ENCODE peak calls at places on chromosomes 5 and 9, in six cellular contexts. L, Q, M, V, X and H are unnamed samples.

GRCh38 chr5:57698785-57699184 is 216.2 kb upstream of the ACTBL2 start:
- DNase-seq in L (no peak), Q (peak; percentile 6), M (no peak), V (no peak), X (no peak), H (no peak)

GRCh38 chr9:34370970-34371880 is 5.5 kb downstream of the MYORG start:
- DNase-seq in L (no peak), Q (no peak), M (no peak), V (no peak), X (no peak), H (no peak)

GRCh38 chr9:135887585-135888050 is 19.7 kb downstream of the CAMSAP1 start:
- DNase-seq in L (peak; percentile 49), Q (no peak), M (no peak), V (no peak), X (peak; percentile 58), H (no peak)

GRCh38 chr9:123400926-123401503 is 45.0 kb downstream of the CRB2 start:
- DNase-seq in L (no peak), Q (no peak), M (no peak), V (no peak), X (no peak), H (no peak)

GRCh38 chr9:88950341-88951141 is 40.7 kb upstream of the S1PR3 start:
- DNase-seq in L (no peak), Q (no peak), M (no peak), V (no peak), X (no peak), H (no peak)

GRCh38 chr5:150789943-150790611 is 11.5 kb downstream of the SMIM3 start:
- DNase-seq in L (peak; percentile 59), Q (peak; percentile 82), M (no peak), V (no peak), X (peak; percentile 70), H (no peak)

GRCh38 chr5:121350493-121350892 is 501.2 kb upstream of the FTMT start:
- DNase-seq in L (no peak), Q (no peak), M (no peak), V (no peak), X (no peak), H (no peak)

GRCh38 chr5:9533577-9534334 is 12.1 kb downstream of the SEMA5A start:
- DNase-seq in L (no peak), Q (no peak), M (no peak), V (no peak), X (no peak), H (no peak)

GRCh38 chr9:104553261-104553660 is 15.7 kb upstream of the OR13C8 start:
- DNase-seq in L (no peak), Q (peak; percentile 2), M (no peak), V (no peak), X (no peak), H (no peak)

GRCh38 chr5:23740029-23740428 is 232.6 kb downstream of the PRDM9 start:
- DNase-seq in L (no peak), Q (no peak), M (peak; percentile 28), V (no peak), X (no peak), H (no peak)

GRCh38 chr9:118721923-118722322 is 647.3 kb downstream of the BRINP1 start:
- DNase-seq in L (no peak), Q (no peak), M (no peak), V (no peak), X (no peak), H (no peak)

GRCh38 chr5:134242146-134242545 is 16.3 kb upstream of the PPP2CA start:
- DNase-seq in L (no peak), Q (no peak), M (no peak), V (no peak), X (no peak), H (peak; percentile 22)

GRCh38 chr9:129307227-129307970 is 129.3 kb upstream of the IER5L start:
- DNase-seq in L (no peak), Q (no peak), M (no peak), V (no peak), X (peak; percentile 13), H (no peak)

GRCh38 chr5:40654377-40655006 is 25.2 kb upstream of the PTGER4 start:
- DNase-seq in L (no peak), Q (no peak), M (no peak), V (no peak), X (no peak), H (no peak)

GRCh38 chr5:163281512-163281911 is 155.9 kb upstream of the CCNG1 start:
- DNase-seq in L (no peak), Q (no peak), M (no peak), V (no peak), X (no peak), H (no peak)

GRCh38 chr9:120257483-120257882 is 322.5 kb downstream of the CDK5RAP2 start:
- DNase-seq in L (no peak), Q (no peak), M (peak; percentile 67), V (no peak), X (no peak), H (no peak)

GRCh38 chr9:18362901-18363685 is 110.9 kb upstream of the ADAMTSL1 start:
- DNase-seq in L (no peak), Q (no peak), M (no peak), V (no peak), X (no peak), H (no peak)

GRCh38 chr5:10420468-10420867 is 21.2 kb upstream of the ROPN1L start:
- DNase-seq in L (no peak), Q (no peak), M (no peak), V (no peak), X (no peak), H (no peak)

GRCh38 chr9:95494022-95494415 is 22.8 kb downstream of the PTCH1 start:
- DNase-seq in L (peak; percentile 41), Q (no peak), M (peak; percentile 89), V (peak; percentile 69), X (no peak), H (no peak)

GRCh38 chr5:91291628-91292569 is 91.2 kb downstream of the ARRDC3 start:
- DNase-seq in L (no peak), Q (no peak), M (no peak), V (no peak), X (no peak), H (no peak)

GRCh38 chr5:145923405-145923804 is 13.0 kb upstream of the SH3RF2 start:
- DNase-seq in L (no peak), Q (no peak), M (no peak), V (no peak), X (no peak), H (no peak)

GRCh38 chr9:1094749-1095148 is 44.6 kb downstream of the DMRT2 start:
- DNase-seq in L (no peak), Q (no peak), M (no peak), V (no peak), X (no peak), H (no peak)

GRCh38 chr5:17019324-17019723 is 83.2 kb upstream of the MYO10 start:
- DNase-seq in L (no peak), Q (no peak), M (no peak), V (no peak), X (no peak), H (no peak)

GRCh38 chr9:129028192-129028966 is at the start of gene SH3GLB2:
- DNase-seq in L (peak; percentile 99), Q (peak; percentile 91), M (peak; percentile 91), V (peak; percentile 99), X (peak; percentile 94), H (peak; percentile 98)

GRCh38 chr5:174323878-174324281 is 278.4 kb downstream of the NSG2 start:
- DNase-seq in L (no peak), Q (no peak), M (no peak), V (peak; percentile 37), X (no peak), H (no peak)

GRCh38 chr5:101878190-101878589 is 417.9 kb downstream of the SLCO4C1 start:
- DNase-seq in L (no peak), Q (no peak), M (no peak), V (no peak), X (no peak), H (no peak)

GRCh38 chr9:129665008-129665771 is at the start of gene PRRX2:
- DNase-seq in L (no peak), Q (peak; percentile 43), M (no peak), V (no peak), X (peak; percentile 33), H (no peak)

GRCh38 chr5:82707741-82708140 is 369.5 kb downstream of the TMEM167A start:
- DNase-seq in L (no peak), Q (no peak), M (no peak), V (no peak), X (no peak), H (no peak)

GRCh38 chr5:38556115-38556598 is 289 bp downstream of the LIFR start:
- DNase-seq in L (no peak), Q (no peak), M (peak; percentile 78), V (no peak), X (no peak), H (no peak)

GRCh38 chr5:80070338-80071056 is 35.3 kb downstream of the THBS4 start:
- DNase-seq in L (no peak), Q (no peak), M (no peak), V (no peak), X (no peak), H (no peak)

GRCh38 chr5:151770383-151771258 is 1.1 kb upstream of the G3BP1 start:
- DNase-seq in L (peak; percentile 25), Q (no peak), M (no peak), V (peak; percentile 70), X (no peak), H (peak; percentile 69)

GRCh38 chr9:89153618-89154017 is 25.0 kb downstream of the SHC3 start:
- DNase-seq in L (peak; percentile 20), Q (no peak), M (no peak), V (no peak), X (no peak), H (no peak)

GRCh38 chr9:127754761-127755557 is 19.9 kb upstream of the TOR2A start:
- DNase-seq in L (no peak), Q (no peak), M (peak; percentile 19), V (peak; percentile 41), X (no peak), H (no peak)